ENCODE peak calls at places on chromosomes 11 and 22, in five cellular contexts. One of them, this sample, is unnamed.

GRCh38 chr11:4636962-4637661 is at the start of gene OR51D1:
- DNase-seq in PC-9: peak
- DNase-seq in osteocyte: peak
- DNase-seq in K562: peak
- DNase-seq in OCI-LY7: peak
- DNase-seq in this sample: peak

GRCh38 chr11:65135633-65136145 is 1.4 kb upstream of the SYVN1 start:
- DNase-seq in K562: no peak
- DNase-seq in OCI-LY7: no peak
- DNase-seq in osteocyte: no peak
- DNase-seq in PC-9: no peak
- DNase-seq in this sample: no peak

GRCh38 chr11:6365659-6366058 is 24.6 kb upstream of the SMPD1 start:
- DNase-seq in PC-9: no peak
- DNase-seq in OCI-LY7: no peak
- DNase-seq in K562: no peak
- DNase-seq in osteocyte: no peak
- DNase-seq in this sample: no peak

GRCh38 chr11:70895061-70895670 is 357.2 kb downstream of the SHANK2 start:
- DNase-seq in osteocyte: no peak
- DNase-seq in OCI-LY7: no peak
- DNase-seq in K562: no peak
- DNase-seq in PC-9: no peak
- DNase-seq in this sample: no peak

GRCh38 chr11:100878474-100878873 is 191.4 kb downstream of the ARHGAP42 start:
- DNase-seq in PC-9: no peak
- DNase-seq in osteocyte: no peak
- DNase-seq in K562: no peak
- DNase-seq in OCI-LY7: no peak
- DNase-seq in this sample: no peak

GRCh38 chr11:73366265-73366610 is 10.0 kb upstream of the RELT start:
- DNase-seq in K562: no peak
- DNase-seq in PC-9: no peak
- DNase-seq in OCI-LY7: peak
- DNase-seq in osteocyte: no peak
- DNase-seq in this sample: no peak

GRCh38 chr22:19756288-19757128 is 4.1 kb upstream of the TBX1 start:
- DNase-seq in K562: peak
- DNase-seq in OCI-LY7: peak
- DNase-seq in PC-9: peak
- DNase-seq in osteocyte: no peak
- DNase-seq in this sample: peak

GRCh38 chr11:94658386-94658785 is 91.2 kb downstream of the PIWIL4 start:
- DNase-seq in K562: no peak
- DNase-seq in OCI-LY7: no peak
- DNase-seq in PC-9: no peak
- DNase-seq in osteocyte: no peak
- DNase-seq in this sample: no peak

GRCh38 chr22:25048659-25049657 is 96.4 kb downstream of the KIAA1671 start:
- DNase-seq in PC-9: peak
- DNase-seq in osteocyte: no peak
- DNase-seq in K562: peak
- DNase-seq in OCI-LY7: peak
- DNase-seq in this sample: peak

GRCh38 chr11:122671270-122671906 is 15.9 kb downstream of the UBASH3B start:
- DNase-seq in K562: no peak
- DNase-seq in osteocyte: no peak
- DNase-seq in OCI-LY7: peak
- DNase-seq in PC-9: no peak
- DNase-seq in this sample: no peak

GRCh38 chr22:26295583-26296126 is 126.4 kb downstream of the SEZ6L start:
- DNase-seq in PC-9: no peak
- DNase-seq in K562: no peak
- DNase-seq in osteocyte: no peak
- DNase-seq in OCI-LY7: no peak
- DNase-seq in this sample: no peak

GRCh38 chr11:2526808-2527381 is 82.1 kb downstream of the KCNQ1 start:
- DNase-seq in OCI-LY7: peak
- DNase-seq in osteocyte: peak
- DNase-seq in PC-9: no peak
- DNase-seq in K562: peak
- DNase-seq in this sample: peak

GRCh38 chr22:20551805-20552449 is 44.5 kb downstream of the MED15 start:
- DNase-seq in OCI-LY7: no peak
- DNase-seq in osteocyte: no peak
- DNase-seq in K562: no peak
- DNase-seq in PC-9: no peak
- DNase-seq in this sample: no peak

GRCh38 chr11:78000193-78000592 is 5.7 kb upstream of the INTS4 start:
- DNase-seq in PC-9: peak
- DNase-seq in OCI-LY7: peak
- DNase-seq in K562: peak
- DNase-seq in osteocyte: no peak
- DNase-seq in this sample: peak

GRCh38 chr11:68983816-68984215 is 3.0 kb upstream of the MRGPRD start:
- DNase-seq in osteocyte: peak
- DNase-seq in PC-9: no peak
- DNase-seq in OCI-LY7: no peak
- DNase-seq in K562: no peak
- DNase-seq in this sample: no peak

GRCh38 chr22:41217553-41218157 is 12.5 kb downstream of the L3MBTL2 start:
- DNase-seq in PC-9: no peak
- DNase-seq in osteocyte: no peak
- DNase-seq in K562: no peak
- DNase-seq in OCI-LY7: peak
- DNase-seq in this sample: peak

GRCh38 chr11:32068134-32068533 is 22.7 kb upstream of the RCN1 start:
- DNase-seq in OCI-LY7: no peak
- DNase-seq in K562: no peak
- DNase-seq in PC-9: no peak
- DNase-seq in osteocyte: no peak
- DNase-seq in this sample: no peak

GRCh38 chr11:134916829-134917228 is 504.8 kb upstream of the B3GAT1 start:
- DNase-seq in osteocyte: peak
- DNase-seq in OCI-LY7: no peak
- DNase-seq in K562: no peak
- DNase-seq in PC-9: no peak
- DNase-seq in this sample: no peak

GRCh38 chr11:18618341-18619025 is 15.7 kb downstream of the SPTY2D1 start:
- DNase-seq in K562: no peak
- DNase-seq in osteocyte: no peak
- DNase-seq in OCI-LY7: no peak
- DNase-seq in PC-9: no peak
- DNase-seq in this sample: no peak

GRCh38 chr22:27312567-27313507 is 488.7 kb downstream of the MN1 start:
- DNase-seq in osteocyte: no peak
- DNase-seq in K562: no peak
- DNase-seq in OCI-LY7: no peak
- DNase-seq in PC-9: no peak
- DNase-seq in this sample: no peak

GRCh38 chr11:59680287-59681154 is 11.7 kb upstream of the PATL1 start:
- DNase-seq in osteocyte: no peak
- DNase-seq in K562: peak
- DNase-seq in PC-9: peak
- DNase-seq in OCI-LY7: peak
- DNase-seq in this sample: peak

GRCh38 chr11:130202818-130203671 is 43.5 kb downstream of the ST14 start:
- DNase-seq in K562: no peak
- DNase-seq in PC-9: no peak
- DNase-seq in OCI-LY7: no peak
- DNase-seq in osteocyte: no peak
- DNase-seq in this sample: peak

GRCh38 chr11:36156486-36157150 is 132.6 kb downstream of the COMMD9 start:
- DNase-seq in PC-9: no peak
- DNase-seq in osteocyte: no peak
- DNase-seq in K562: no peak
- DNase-seq in OCI-LY7: no peak
- DNase-seq in this sample: no peak

GRCh38 chr11:8558436-8558835 is 35.6 kb downstream of the STK33 start:
- DNase-seq in PC-9: no peak
- DNase-seq in osteocyte: no peak
- DNase-seq in K562: no peak
- DNase-seq in OCI-LY7: no peak
- DNase-seq in this sample: no peak

GRCh38 chr11:17846852-17847453 is 112.4 kb downstream of the KCNC1 start:
- DNase-seq in K562: peak
- DNase-seq in PC-9: no peak
- DNase-seq in osteocyte: no peak
- DNase-seq in OCI-LY7: peak
- DNase-seq in this sample: no peak

GRCh38 chr22:49736538-49736937 is 91.1 kb downstream of the BRD1 start:
- DNase-seq in K562: no peak
- DNase-seq in PC-9: no peak
- DNase-seq in OCI-LY7: no peak
- DNase-seq in osteocyte: peak
- DNase-seq in this sample: no peak

GRCh38 chr11:32297629-32298028 is 137.7 kb downstream of the WT1 start:
- DNase-seq in K562: peak
- DNase-seq in osteocyte: no peak
- DNase-seq in OCI-LY7: peak
- DNase-seq in PC-9: no peak
- DNase-seq in this sample: peak

GRCh38 chr22:49936973-49937757 is 18.7 kb downstream of the CRELD2 start:
- DNase-seq in OCI-LY7: peak
- DNase-seq in K562: no peak
- DNase-seq in osteocyte: no peak
- DNase-seq in PC-9: no peak
- DNase-seq in this sample: no peak

GRCh38 chr22:46240073-46240472 is 10.0 kb downstream of the CDPF1 start:
- DNase-seq in OCI-LY7: peak
- DNase-seq in K562: no peak
- DNase-seq in osteocyte: no peak
- DNase-seq in PC-9: no peak
- DNase-seq in this sample: no peak

GRCh38 chr11:71396548-71397123 is 51.6 kb downstream of the DHCR7 start:
- DNase-seq in K562: no peak
- DNase-seq in PC-9: no peak
- DNase-seq in OCI-LY7: no peak
- DNase-seq in osteocyte: no peak
- DNase-seq in this sample: no peak

GRCh38 chr11:128595221-128595620 is 7.9 kb upstream of the ETS1 start:
- DNase-seq in K562: no peak
- DNase-seq in OCI-LY7: no peak
- DNase-seq in osteocyte: no peak
- DNase-seq in PC-9: no peak
- DNase-seq in this sample: no peak

GRCh38 chr11:117806906-117807305 is 9.9 kb upstream of the DSCAML1 start:
- DNase-seq in PC-9: no peak
- DNase-seq in K562: no peak
- DNase-seq in osteocyte: no peak
- DNase-seq in OCI-LY7: no peak
- DNase-seq in this sample: no peak

GRCh38 chr22:28345304-28345703 is 334.3 kb downstream of the TTC28 start:
- DNase-seq in PC-9: no peak
- DNase-seq in OCI-LY7: no peak
- DNase-seq in osteocyte: no peak
- DNase-seq in K562: no peak
- DNase-seq in this sample: no peak

GRCh38 chr11:130625907-130626306 is 177.5 kb downstream of the ADAMTS15 start:
- DNase-seq in osteocyte: no peak
- DNase-seq in K562: no peak
- DNase-seq in OCI-LY7: no peak
- DNase-seq in PC-9: no peak
- DNase-seq in this sample: no peak

GRCh38 chr11:11843642-11844041 is 1.9 kb downstream of the USP47 start:
- DNase-seq in K562: no peak
- DNase-seq in PC-9: no peak
- DNase-seq in OCI-LY7: no peak
- DNase-seq in osteocyte: no peak
- DNase-seq in this sample: no peak

GRCh38 chr11:1629326-1630185 is at the start of gene KRTAP5-5:
- DNase-seq in osteocyte: no peak
- DNase-seq in OCI-LY7: no peak
- DNase-seq in PC-9: no peak
- DNase-seq in K562: no peak
- DNase-seq in this sample: no peak

GRCh38 chr11:88281317-88281712 is 56.2 kb downstream of the CTSC start:
- DNase-seq in PC-9: no peak
- DNase-seq in K562: no peak
- DNase-seq in OCI-LY7: no peak
- DNase-seq in osteocyte: no peak
- DNase-seq in this sample: no peak
- TF ChIP-seq CTCF in PC-9: peak
- TF ChIP-seq CTCF in K562: peak
- TF ChIP-seq CTCF in OCI-LY7: peak
- TF ChIP-seq CTCF in osteocyte: no peak
- TF ChIP-seq CTCF in this sample: no peak

DNA sequence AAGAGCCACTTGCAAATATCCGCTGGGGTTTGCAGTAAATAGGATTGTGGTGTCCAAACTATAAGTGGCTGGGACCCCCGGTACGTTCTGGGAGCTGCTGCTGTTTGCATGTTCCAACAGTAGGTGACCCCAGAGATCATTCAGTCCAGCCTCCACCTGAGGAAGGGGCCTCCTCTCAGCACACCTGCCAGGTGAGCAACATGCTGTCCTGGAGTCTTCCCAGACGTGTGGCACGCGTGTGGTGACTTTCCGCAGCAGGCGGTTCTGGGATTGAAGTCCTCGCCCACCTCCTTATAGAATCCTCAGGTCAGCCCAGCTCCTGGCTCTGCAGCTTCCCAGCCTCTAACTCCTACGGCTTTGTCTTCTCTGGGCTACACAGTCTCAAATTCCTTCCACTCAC is 6.7 kb downstream of the P2RX3 start:
- DNase-seq in PC-9: no peak
- DNase-seq in osteocyte: no peak
- DNase-seq in K562: no peak
- DNase-seq in OCI-LY7: no peak
- DNase-seq in this sample: no peak
- TF ChIP-seq CTCF in PC-9: no peak
- TF ChIP-seq CTCF in osteocyte: no peak
- TF ChIP-seq CTCF in K562: no peak
- TF ChIP-seq CTCF in OCI-LY7: no peak
- TF ChIP-seq CTCF in this sample: no peak

DNA sequence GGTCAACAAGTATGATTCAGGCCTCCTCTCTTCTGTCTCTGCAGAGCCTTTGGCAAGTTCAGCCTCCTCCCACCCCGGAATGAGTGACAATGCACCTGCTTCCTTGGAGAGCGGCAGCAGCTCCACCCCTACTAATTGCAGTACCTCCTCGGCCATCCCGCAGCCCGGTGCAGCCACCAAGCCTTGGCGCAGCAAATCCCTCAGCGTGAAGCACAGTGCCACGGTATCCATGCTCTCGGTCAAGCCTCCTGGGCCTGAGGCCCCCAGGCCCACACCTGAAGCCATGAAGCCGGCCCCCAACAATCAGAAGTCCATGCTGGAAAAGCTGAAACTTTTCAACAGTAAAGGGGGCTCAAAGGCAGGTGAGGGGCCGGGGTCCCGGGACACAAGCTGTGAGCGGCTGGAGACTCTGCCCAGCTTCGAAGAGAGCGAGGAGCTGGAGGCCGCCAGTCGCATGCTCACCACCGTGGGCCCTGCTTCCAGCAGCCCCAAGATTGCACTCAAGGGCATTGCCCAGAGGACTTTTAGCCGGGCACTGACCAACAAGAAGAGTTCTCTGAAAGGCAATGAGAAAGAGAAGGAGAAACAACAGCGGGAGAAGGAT is 220.6 kb downstream of the NAV2 start:
- DNase-seq in OCI-LY7: no peak
- DNase-seq in PC-9: no peak
- DNase-seq in osteocyte: no peak
- DNase-seq in K562: no peak
- DNase-seq in this sample: no peak
- TF ChIP-seq CTCF in OCI-LY7: no peak
- TF ChIP-seq CTCF in PC-9: no peak
- TF ChIP-seq CTCF in osteocyte: no peak
- TF ChIP-seq CTCF in K562: no peak
- TF ChIP-seq CTCF in this sample: no peak

GRCh38 chr11:10623797-10624761 is 55.6 kb upstream of the LYVE1 start:
- DNase-seq in OCI-LY7: peak
- DNase-seq in PC-9: peak
- DNase-seq in osteocyte: no peak
- DNase-seq in K562: peak
- DNase-seq in this sample: peak
- TF ChIP-seq CTCF in OCI-LY7: peak
- TF ChIP-seq CTCF in PC-9: peak
- TF ChIP-seq CTCF in osteocyte: peak
- TF ChIP-seq CTCF in K562: peak
- TF ChIP-seq CTCF in this sample: peak

This sample was measured in GM20000.